ENCODE peak calls at places on chromosomes 7 and 10, in seven cellular contexts. Y is stimulated activated CD4-positive, alpha-beta T cell treated with anti-CD3 and anti-CD28 coated beads, Interleukin-15, amount 100 ng/mL, for 24 hours; A is HEK293T; X is left colon; K is HTR-8/SVneo; C is ACHN; P is iris pigment epithelial cell. F is an unnamed sample.

GRCh38 chr7:155356323-155357105 is 58.8 kb downstream of the INSIG1 start:
- DNase-seq in A (peak; percentile 68), Y (no peak), X (no peak), K (peak; percentile 28), C (peak; percentile 59), P (peak; percentile 21), F (peak; percentile 3)

GRCh38 chr7:100520138-100520537 is 18.9 kb upstream of the AGFG2 start:
- DNase-seq in P (no peak), X (no peak), C (no peak), Y (no peak), A (no peak), K (no peak), F (no peak)

GRCh38 chr7:74587435-74588126 is 69.9 kb upstream of the GTF2I start:
- DNase-seq in C (peak; percentile 100), A (no peak), Y (no peak), X (peak; percentile 84), K (peak; percentile 83), P (peak; percentile 94), F (no peak)

GRCh38 chr7:91929463-91929862 is 11.2 kb upstream of the AKAP9 start:
- DNase-seq in X (no peak), P (no peak), A (no peak), K (no peak), Y (no peak), C (no peak), F (no peak)

GRCh38 chr7:148773344-148773743 is 74.6 kb downstream of the CUL1 start:
- DNase-seq in A (no peak), K (no peak), C (no peak), Y (peak; percentile 30), X (no peak), P (peak; percentile 7), F (peak; percentile 46)

GRCh38 chr7:20435305-20435704 is 104.6 kb downstream of the ITGB8 start:
- DNase-seq in X (peak; percentile 39), A (no peak), K (no peak), P (peak; percentile 3), C (no peak), Y (no peak), F (no peak)

GRCh38 chr10:116809528-116810500 is 39.5 kb upstream of the ENO4 start:
- DNase-seq in X (no peak), Y (no peak), K (no peak), P (no peak), A (peak; percentile 79), C (no peak), F (no peak)

GRCh38 chr7:134694299-134694698 is 47.6 kb downstream of the BPGM start:
- DNase-seq in A (peak; percentile 73), Y (no peak), P (no peak), K (no peak), C (peak; percentile 14), X (no peak), F (no peak)

GRCh38 chr7:137606061-137606674 is 240.6 kb downstream of the DGKI start:
- DNase-seq in C (peak; percentile 81), Y (no peak), A (no peak), P (peak; percentile 50), K (no peak), X (no peak), F (peak; percentile 25)

GRCh38 chr7:100803398-100804161 is 23.7 kb downstream of the EPHB4 start:
- DNase-seq in P (peak; percentile 88), C (peak; percentile 82), Y (peak; percentile 52), K (peak; percentile 85), A (peak; percentile 39), X (peak; percentile 91), F (peak; percentile 82)